ENCODE peak calls at places on chromosome 16, in five cellular contexts. D, O, J, N and K are unnamed samples.

GRCh38 chr16:49492090-49492801 is 118.6 kb downstream of the C16orf78 start:
- DNase-seq in D (peak; percentile 83), O (peak; percentile 31), J (peak; percentile 68), N (peak; percentile 12), K (peak; percentile 42)

GRCh38 chr16:73204359-73205152 is 156.6 kb upstream of the ZFHX3 start:
- DNase-seq in D (no peak), O (no peak), J (no peak), N (no peak), K (no peak)

GRCh38 chr16:87765473-87765775 is 362 bp downstream of the KLHDC4 start:
- DNase-seq in D (no peak), O (peak; percentile 18), J (no peak), N (peak; percentile 27), K (no peak)

GRCh38 chr16:88264641-88265285 is 118.0 kb upstream of the ZNF469 start:
- DNase-seq in D (peak; percentile 48), O (peak; percentile 89), J (peak; percentile 97), N (peak; percentile 5), K (peak; percentile 33)

GRCh38 chr16:31131416-31131815 is 4.1 kb downstream of the PRSS8 start:
- DNase-seq in D (no peak), O (no peak), J (no peak), N (no peak), K (no peak)

GRCh38 chr16:17238285-17239028 is 232.3 kb downstream of the XYLT1 start:
- DNase-seq in D (no peak), O (no peak), J (no peak), N (no peak), K (no peak)

GRCh38 chr16:73170587-73170986 is 122.7 kb upstream of the ZFHX3 start:
- DNase-seq in D (no peak), O (no peak), J (no peak), N (no peak), K (no peak)

GRCh38 chr16:85994492-85995433 is 95.8 kb downstream of the IRF8 start:
- DNase-seq in D (peak; percentile 27), O (no peak), J (no peak), N (no peak), K (no peak)

GRCh38 chr16:31007684-31008083 is 2.8 kb downstream of the STX1B start:
- DNase-seq in D (no peak), O (no peak), J (no peak), N (no peak), K (no peak)

GRCh38 chr16:3058173-3059030 is 7.0 kb upstream of the IL32 start:
- DNase-seq in D (peak; percentile 80), O (peak; percentile 31), J (peak; percentile 42), N (no peak), K (peak; percentile 13)

GRCh38 chr16:30335598-30336474 is 19.3 kb downstream of the CD2BP2 start:
- DNase-seq in D (no peak), O (peak; percentile 41), J (no peak), N (no peak), K (no peak)

GRCh38 chr16:69179255-69180010 is 7.5 kb upstream of the SNTB2 start:
- DNase-seq in D (no peak), O (peak; percentile 94), J (peak; percentile 73), N (no peak), K (no peak)

GRCh38 chr16:84970447-84971127 is 40.7 kb downstream of the ZDHHC7 start:
- DNase-seq in D (peak; percentile 91), O (peak; percentile 81), J (peak; percentile 84), N (peak; percentile 79), K (peak; percentile 54)

GRCh38 chr16:30395155-30395991 is at the start of gene ZNF48:
- DNase-seq in D (peak; percentile 97), O (peak; percentile 94), J (peak; percentile 90), N (peak; percentile 46), K (peak; percentile 81)

GRCh38 chr16:1193143-1193824 is 31.8 kb downstream of the TPSG1 start:
- DNase-seq in D (no peak), O (no peak), J (no peak), N (no peak), K (no peak)

GRCh38 chr16:58306327-58306726 is 11.5 kb upstream of the PRSS54 start:
- DNase-seq in D (no peak), O (peak; percentile 56), J (no peak), N (peak; percentile 16), K (no peak)

GRCh38 chr16:78906135-78906534 is 694.4 kb downstream of the MAF start:
- DNase-seq in D (peak; percentile 24), O (no peak), J (no peak), N (no peak), K (no peak)
- H3K27ac ChIP-seq in D (no peak overlapping the region), O (no peak overlapping the region), J (no peak overlapping the region), N (no peak overlapping the region), K (no peak overlapping the region)

DNA sequence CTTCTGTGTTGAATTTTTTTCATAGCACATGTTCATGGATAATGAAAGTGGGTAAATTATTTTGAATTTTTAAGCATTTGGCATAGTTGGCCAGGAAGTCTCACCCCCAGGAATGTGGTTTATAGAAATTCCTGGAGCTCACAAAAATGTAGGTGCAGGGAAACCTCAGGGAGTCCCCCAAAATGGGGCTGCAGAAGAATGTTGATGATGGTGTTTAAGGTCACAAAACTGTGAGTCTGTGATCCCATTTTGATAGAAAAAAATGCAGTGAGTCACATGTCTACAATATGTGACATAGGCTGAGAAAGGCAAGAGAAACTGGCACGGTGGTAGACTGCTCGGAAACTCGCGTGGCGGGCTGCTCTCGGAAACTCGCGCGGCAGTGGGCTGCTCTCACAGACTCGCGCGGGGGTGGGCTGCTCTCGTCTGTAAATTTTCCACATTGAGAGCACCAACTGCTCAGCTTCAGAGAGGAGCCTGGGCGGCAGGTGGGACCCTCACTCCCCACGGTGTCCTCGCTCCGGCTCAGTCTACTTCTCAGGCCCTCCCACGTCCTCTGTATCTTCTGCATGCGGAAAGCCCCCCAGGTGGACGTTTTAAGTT is 18.7 kb upstream of the MC1R start:
- DNase-seq in D (no peak), O (no peak), J (no peak), N (no peak), K (no peak)
- H3K27ac ChIP-seq in D (no peak overlapping the region), O (no peak overlapping the region), J (no peak overlapping the region), N (no peak overlapping the region), K (no peak overlapping the region)

DNA sequence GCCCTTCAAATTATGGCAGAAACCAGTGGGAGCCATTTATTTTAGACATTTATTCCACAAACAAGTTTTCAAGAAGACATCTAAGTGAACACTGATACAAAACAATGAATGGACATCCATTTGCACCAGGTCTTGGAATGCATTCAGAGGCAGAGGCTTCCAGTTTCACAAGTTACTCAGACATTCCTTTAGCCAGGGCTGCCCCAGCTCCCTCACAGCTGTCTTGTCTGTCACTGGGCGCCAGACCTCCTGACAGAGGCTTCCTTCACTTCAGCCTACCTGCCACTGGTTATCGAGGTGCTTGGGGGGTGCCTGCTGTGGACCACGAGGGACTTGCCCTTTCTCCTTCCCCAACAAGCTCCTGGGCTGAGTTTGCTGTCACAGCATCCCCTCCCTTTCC is 19.2 kb downstream of the AQP8 start:
- DNase-seq in D (no peak), O (no peak), J (no peak), N (no peak), K (no peak)
- H3K27ac ChIP-seq in D (no peak overlapping the region), O (no peak overlapping the region), J (no peak overlapping the region), N (no peak overlapping the region), K (no peak overlapping the region)

GRCh38 chr16:89911375-89911774 is 7.3 kb upstream of the MC1R start:
- DNase-seq in D (no peak), O (no peak), J (no peak), N (no peak), K (no peak)

GRCh38 chr16:89912143-89912542 is 6.5 kb upstream of the MC1R start:
- DNase-seq in D (no peak), O (no peak), J (no peak), N (no peak), K (no peak)

GRCh38 chr16:89912627-89913026 is 6.0 kb upstream of the MC1R start:
- DNase-seq in D (no peak), O (no peak), J (no peak), N (no peak), K (no peak)

GRCh38 chr16:89909777-89910716 is 8.6 kb upstream of the MC1R start:
- DNase-seq in D (peak; percentile 86), O (peak; percentile 81), J (peak; percentile 83), N (peak; percentile 62), K (peak; percentile 70)

GRCh38 chr16:89910717-89911354 is 7.8 kb upstream of the MC1R start:
- DNase-seq in D (no peak), O (no peak), J (no peak), N (no peak), K (no peak)
- H3K27ac ChIP-seq in D (no peak overlapping the region), O (no peak overlapping the region), J (no peak overlapping the region), N (no peak overlapping the region), K (no peak overlapping the region)

GRCh38 chr16:67236551-67237395 is 9.8 kb downstream of the TMEM208 start:
- DNase-seq in D (peak; percentile 59), O (peak; percentile 41), J (peak; percentile 73), N (peak; percentile 63), K (peak; percentile 75)

GRCh38 chr16:67234180-67234597 is 7.3 kb downstream of the TMEM208 start:
- DNase-seq in D (no peak), O (no peak), J (no peak), N (no peak), K (no peak)

GRCh38 chr16:67238278-67238575 is 9.1 kb downstream of the FHOD1 start:
- DNase-seq in D (no peak), O (no peak), J (no peak), N (no peak), K (no peak)

GRCh38 chr16:67237396-67238277 is 9.6 kb downstream of the FHOD1 start:
- DNase-seq in D (no peak), O (no peak), J (no peak), N (no peak), K (no peak)

GRCh38 chr16:67235816-67236547 is 9.1 kb downstream of the TMEM208 start:
- DNase-seq in D (no peak), O (no peak), J (no peak), N (peak; percentile 40), K (peak; percentile 83)
- H3K27ac ChIP-seq in D (no peak overlapping the region), O (no peak overlapping the region), J (peak overlapping the region; percentile 23), N (no peak overlapping the region), K (no peak overlapping the region)